ENCODE peak calls at places on chromosomes 4 and X, in six cellular contexts. X is fibroblast of villous mesenchyme, D is fibroblast of mammary gland, C is fibroblast of pulmonary artery, T is uterus, U is HFF-Myc. S is an unnamed sample.

GRCh38 chrX:130039847-130040246 is 57.4 kb downstream of the BCORL1 start:
- DNase-seq in X (peak), U (no peak), D (no peak), T (no peak), C (no peak), S (no peak)

GRCh38 chr4:109302366-109303140 is at the start of gene COL25A1:
- DNase-seq in C (peak), T (peak), D (peak), X (peak), U (no peak), S (no peak)

GRCh38 chrX:38805294-38806053 is 4.2 kb downstream of the MID1IP1 start:
- DNase-seq in X (peak), D (peak), U (no peak), C (peak), T (peak), S (peak)

GRCh38 chr4:83320548-83320947 is 14.1 kb downstream of the HPSE start:
- DNase-seq in D (peak), C (peak), T (no peak), U (no peak), X (no peak), S (peak)

GRCh38 chrX:56813318-56813837 is 84.3 kb downstream of the NBDY start:
- DNase-seq in X (peak), U (peak), T (no peak), C (peak), D (peak), S (peak)

GRCh38 chrX:15215366-15215765 is 54.5 kb downstream of the ASB9 start:
- DNase-seq in D (no peak), U (no peak), T (no peak), X (no peak), C (no peak), S (no peak)

GRCh38 chr4:114598191-114599121 is at the start of gene UGT8:
- DNase-seq in X (no peak), U (peak), T (no peak), C (peak), D (peak), S (no peak)

GRCh38 chr4:146507607-146508006 is 14.1 kb downstream of the SLC10A7 start:
- DNase-seq in X (peak), C (no peak), U (no peak), D (no peak), T (no peak), S (no peak)

GRCh38 chr4:8771258-8771590 is 100.4 kb downstream of the HMX1 start:
- DNase-seq in T (no peak), D (no peak), C (no peak), U (no peak), X (no peak), S (peak)

GRCh38 chr4:80263541-80264351 is 2.7 kb upstream of the FGF5 start:
- DNase-seq in X (no peak), C (no peak), U (no peak), D (no peak), T (no peak), S (no peak)

GRCh38 chr4:77336411-77337142 is 179.6 kb downstream of the CCNG2 start:
- DNase-seq in U (no peak), D (no peak), C (no peak), T (no peak), X (no peak), S (no peak)

GRCh38 chrX:97527725-97528124 is 644.0 kb downstream of the RPA4 start:
- DNase-seq in U (no peak), D (no peak), T (no peak), C (no peak), X (no peak), S (no peak)

GRCh38 chr4:128538111-128538882 is 250.7 kb upstream of the PGRMC2 start:
- DNase-seq in C (no peak), X (no peak), T (no peak), U (no peak), D (no peak), S (no peak)
- TF ChIP-seq CTCF in C (no peak), X (no peak), T (no peak), U (no peak), D (no peak), S (no peak)

DNA sequence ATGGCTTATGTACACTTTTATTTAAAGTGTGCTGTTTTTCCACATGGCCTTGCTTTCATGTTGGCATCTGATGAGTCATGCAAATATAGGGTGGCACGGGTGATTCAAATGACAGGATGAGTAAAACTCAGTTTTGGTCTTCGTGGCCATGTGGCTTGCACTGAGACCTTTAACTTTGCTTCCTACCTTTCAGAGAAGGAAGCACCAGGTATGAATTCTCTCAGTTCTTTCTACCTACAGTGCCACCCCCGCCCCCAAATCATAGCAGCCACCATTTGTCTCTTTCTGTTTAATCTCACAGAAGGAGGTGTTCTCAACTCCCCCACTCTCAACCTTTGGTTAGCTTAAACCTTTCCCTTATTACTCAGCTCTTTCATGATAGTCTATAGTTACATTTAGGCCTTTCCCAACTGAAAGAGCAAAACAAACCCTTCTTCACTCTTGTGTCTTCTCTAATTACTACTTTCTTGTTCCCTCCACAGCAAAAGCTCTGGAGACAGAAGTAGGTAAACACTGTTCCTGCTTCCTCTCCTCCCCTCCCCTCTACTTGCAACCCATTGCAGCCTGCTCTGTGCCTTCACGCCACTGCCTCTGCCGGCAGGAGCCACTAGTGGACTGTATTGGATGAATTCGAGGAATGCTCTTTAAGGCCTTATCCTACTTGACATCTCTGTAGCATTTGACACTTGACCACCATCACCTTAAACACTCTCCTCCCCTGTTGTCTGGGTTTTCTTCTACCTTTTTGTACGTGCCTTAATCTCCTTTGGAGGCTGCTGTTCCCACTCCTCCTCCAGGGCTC is 123.7 kb downstream of the AFF1 start:
- DNase-seq in D (no peak), C (no peak), T (no peak), U (no peak), X (no peak), S (no peak)
- TF ChIP-seq CTCF in D (no peak), C (no peak), T (peak), U (no peak), X (peak), S (no peak)

GRCh38 chr4:4575284-4576211 is 33.7 kb upstream of the STX18 start:
- DNase-seq in C (peak), U (no peak), T (peak), X (peak), D (peak), S (no peak)
- TF ChIP-seq CTCF in C (no peak), U (peak), T (peak), X (peak), D (no peak), S (peak)

DNA sequence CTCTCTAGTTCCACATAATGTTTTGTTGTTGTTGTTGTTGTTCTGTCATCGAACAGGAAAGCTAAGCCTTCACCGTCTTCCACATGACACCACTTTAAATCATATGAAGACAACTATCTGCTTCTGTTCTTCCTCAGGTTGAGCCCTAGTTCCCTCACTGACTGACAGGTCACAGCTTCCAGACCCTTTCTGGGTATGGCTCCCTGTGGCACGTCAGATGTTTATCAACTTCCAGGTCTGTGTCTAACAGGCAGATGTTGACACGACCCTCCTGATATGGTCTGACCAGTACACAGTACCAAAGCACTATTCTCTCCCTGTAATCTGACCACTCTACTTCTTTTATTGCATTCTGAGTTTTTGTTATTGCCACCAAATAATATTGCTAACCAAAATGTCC is 51.4 kb downstream of the PRDM5 start:
- DNase-seq in U (no peak), D (no peak), C (no peak), X (no peak), T (no peak), S (no peak)
- TF ChIP-seq CTCF in U (no peak), D (no peak), C (no peak), X (no peak), T (no peak), S (no peak)

DNA sequence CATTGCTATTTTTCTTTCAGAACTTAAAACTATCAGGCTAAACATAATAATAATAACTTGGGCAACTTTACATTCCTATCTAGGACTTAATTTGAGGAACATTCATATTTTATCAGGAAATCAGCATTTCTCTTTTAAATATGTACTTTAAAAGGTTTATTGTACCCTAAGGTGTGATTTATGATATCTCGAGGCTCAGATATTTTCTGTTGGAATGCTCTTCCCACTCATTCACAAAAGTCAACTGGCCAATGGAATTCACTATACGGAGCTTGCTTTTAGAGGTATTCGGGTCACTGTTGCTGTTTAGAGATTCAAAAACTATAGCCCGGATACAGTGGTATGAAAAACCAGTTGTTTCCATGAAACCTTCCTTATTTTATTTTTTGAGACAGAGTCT is 328.3 kb downstream of the GBA3 start:
- DNase-seq in C (no peak), X (peak), T (no peak), D (no peak), U (no peak), S (no peak)
- TF ChIP-seq CTCF in C (no peak), X (no peak), T (no peak), D (no peak), U (no peak), S (no peak)

DNA sequence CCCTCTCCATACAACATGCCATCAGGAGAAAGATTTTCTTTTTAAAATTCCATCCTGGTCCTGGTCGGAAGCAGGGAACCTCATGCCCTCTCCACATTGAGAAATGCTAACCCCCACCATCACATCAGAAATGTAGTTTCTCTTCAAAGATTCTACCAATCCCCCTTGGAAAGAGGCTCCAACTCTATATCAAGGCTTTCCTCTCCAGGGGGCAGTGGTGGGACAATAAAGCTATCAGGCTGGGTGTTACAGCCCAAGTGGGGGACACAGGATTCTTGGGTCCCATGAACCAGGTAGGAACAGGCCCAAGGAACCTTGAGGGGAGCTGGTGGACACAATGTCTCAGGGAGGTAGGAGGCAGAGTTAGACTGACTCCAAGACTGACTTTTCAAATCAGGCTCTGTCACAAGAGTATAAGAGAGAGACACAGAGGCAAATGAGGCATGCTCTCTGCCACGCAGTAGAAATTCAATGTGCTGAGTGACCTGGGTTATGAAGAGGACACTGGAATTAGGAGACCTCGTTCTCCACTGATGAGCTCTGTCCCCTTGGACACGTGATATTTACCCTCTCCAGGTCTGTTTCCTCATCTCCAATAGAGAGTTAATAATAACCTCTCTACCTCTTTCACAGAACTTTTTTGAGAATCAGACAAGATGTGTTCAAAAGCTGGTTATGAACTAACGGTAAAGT is 4.5 kb downstream of the GJB1 start:
- DNase-seq in C (no peak), T (no peak), U (no peak), D (no peak), X (no peak), S (no peak)
- TF ChIP-seq CTCF in C (no peak), T (no peak), U (no peak), D (no peak), X (peak), S (no peak)